ENCODE peak calls at places on chromosomes 6 and 20, in ten cellular contexts. U is stimulated activated CD4-positive, alpha-beta T cell treated with anti-CD3 and anti-CD28 coated beads, Interleukin-1b, Interleukin-23, amount 100 ng/mL, for 4 hours; J is fibroblast of pulmonary artery; L is CD4-positive, alpha-beta T cell; W is activated CD4-positive, alpha-beta T cell treated with anti-CD3 and anti-CD28 coated beads for 36 hours; X is H54; N is heart right ventricle; K is NCI-H1105 treated with DMSO at 0.1 percent for 48 hours; Y is effector memory CD4-positive, alpha-beta T cell; F is GM20000. B is an unnamed sample.

GRCh38 chr6:147751232-147751631 is 242.7 kb downstream of the SAMD5 start:
- DNase-seq in U (no peak), J (no peak), L (no peak), W (no peak), X (no peak), N (no peak), K (no peak), Y (no peak), F (no peak), B (no peak)

GRCh38 chr6:149136913-149137286 is 180.6 kb upstream of the TAB2 start:
- DNase-seq in U (no peak), J (no peak), L (no peak), W (no peak), X (no peak), N (no peak), K (no peak), Y (no peak), F (no peak), B (no peak)

GRCh38 chr20:10513931-10514575 is 78.9 kb downstream of the SLX4IP start:
- DNase-seq in U (no peak), J (peak; percentile 56), L (no peak), W (no peak), X (no peak), N (no peak), K (no peak), Y (no peak), F (no peak), B (no peak)

GRCh38 chr6:41167173-41167963 is 4.5 kb upstream of the TREM2 start:
- DNase-seq in U (no peak), J (peak; percentile 20), L (no peak), W (peak; percentile 33), X (no peak), N (no peak), K (no peak), Y (no peak), F (no peak), B (no peak)

GRCh38 chr6:18327621-18328548 is 59.3 kb upstream of the RNF144B start:
- DNase-seq in U (no peak), J (peak; percentile 12), L (no peak), W (no peak), X (no peak), N (no peak), K (peak; percentile 23), Y (no peak), F (peak; percentile 21), B (no peak)

GRCh38 chr20:9744551-9744950 is 94.3 kb downstream of the PAK5 start:
- DNase-seq in U (no peak), J (no peak), L (no peak), W (no peak), X (no peak), N (no peak), K (no peak), Y (no peak), F (no peak), B (no peak)

GRCh38 chr20:4152696-4153235 is 137.4 kb upstream of the RNF24 start:
- DNase-seq in U (no peak), J (no peak), L (no peak), W (no peak), X (no peak), N (no peak), K (no peak), Y (no peak), F (no peak), B (no peak)

GRCh38 chr20:7893019-7893730 is 47.1 kb downstream of the HAO1 start:
- DNase-seq in U (no peak), J (peak; percentile 14), L (no peak), W (no peak), X (no peak), N (no peak), K (no peak), Y (no peak), F (no peak), B (peak; percentile 51)

GRCh38 chr20:63769891-63770474 is 30.4 kb downstream of the SLC2A4RG start:
- DNase-seq in U (no peak), J (no peak), L (no peak), W (no peak), X (no peak), N (no peak), K (no peak), Y (no peak), F (no peak), B (no peak)

GRCh38 chr6:13535306-13535705 is 39.1 kb upstream of the SIRT5 start:
- DNase-seq in U (no peak), J (no peak), L (no peak), W (no peak), X (no peak), N (no peak), K (no peak), Y (no peak), F (no peak), B (no peak)

GRCh38 chr6:95325858-95326257 is 251.5 kb upstream of the MANEA start:
- DNase-seq in U (no peak), J (no peak), L (no peak), W (no peak), X (no peak), N (no peak), K (no peak), Y (no peak), F (no peak), B (no peak)

GRCh38 chr6:131063764-131064272 is 773 bp upstream of the EPB41L2 start:
- DNase-seq in U (no peak), J (no peak), L (no peak), W (peak; percentile 6), X (no peak), N (no peak), K (no peak), Y (peak; percentile 17), F (peak; percentile 39), B (no peak)

GRCh38 chr6:11613858-11614257 is 76.3 kb downstream of the TMEM170B start:
- DNase-seq in U (no peak), J (peak; percentile 90), L (no peak), W (no peak), X (peak; percentile 12), N (no peak), K (no peak), Y (no peak), F (no peak), B (peak; percentile 94)

B was measured in PC-9.